ENCODE peak calls at places on chromosomes 16 and 17, in six cellular contexts. R is fibroblast of villous mesenchyme, M is RWPE2, P is epithelial cell of esophagus, U is fibroblast of mammary gland, N is dorsolateral prefrontal cortex. D is an unnamed sample.

GRCh38 chr17:2064980-2065785 is 10.3 kb downstream of the HIC1 start:
- DNase-seq in N (no peak), U (peak), M (no peak), P (peak), R (peak), D (peak)

GRCh38 chr17:50638851-50639767 is 4.4 kb downstream of the ABCC3 start:
- DNase-seq in M (peak), P (peak), N (no peak), R (peak), U (peak), D (peak)

GRCh38 chr16:49026566-49026965 is 255.1 kb downstream of the CBLN1 start:
- DNase-seq in M (no peak), N (no peak), U (no peak), P (no peak), R (no peak), D (no peak)

GRCh38 chr17:44606658-44607057 is 49.4 kb downstream of the FZD2 start:
- DNase-seq in R (no peak), M (no peak), P (no peak), N (no peak), U (no peak), D (no peak)

GRCh38 chr16:69929480-69929879 is 21.7 kb upstream of the CLEC18A start:
- DNase-seq in U (no peak), M (no peak), N (no peak), P (no peak), R (no peak), D (no peak)

GRCh38 chr16:6165330-6165984 is 1067.9 kb upstream of the EEF2KMT start:
- DNase-seq in U (no peak), R (no peak), N (no peak), P (peak), M (no peak), D (peak)

GRCh38 chr16:49416276-49416675 is 42.7 kb downstream of the C16orf78 start:
- DNase-seq in U (no peak), R (no peak), M (no peak), N (no peak), P (no peak), D (no peak)

GRCh38 chr17:81601525-81602120 is 35.3 kb downstream of the NPLOC4 start:
- DNase-seq in N (peak), R (peak), U (peak), M (no peak), P (peak), D (peak)

GRCh38 chr17:53570731-53571130 is 252.0 kb upstream of the KIF2B start:
- DNase-seq in M (no peak), R (no peak), P (no peak), N (no peak), U (no peak), D (no peak)

GRCh38 chr17:44204453-44204882 is 4.8 kb upstream of the ATXN7L3 start:
- DNase-seq in R (peak), M (peak), P (peak), N (no peak), U (peak), D (peak)

GRCh38 chr16:65959978-65960377 is 406.5 kb upstream of the CDH5 start:
- DNase-seq in U (no peak), M (no peak), N (no peak), R (no peak), P (no peak), D (peak)

GRCh38 chr17:21376585-21376834 is 353 bp downstream of the KCNJ12 start:
- DNase-seq in R (no peak), N (no peak), P (no peak), U (no peak), M (no peak), D (no peak)

GRCh38 chr17:35943537-35943936 is at the start of gene LYZL6:
- DNase-seq in U (no peak), N (no peak), M (no peak), R (no peak), P (no peak), D (no peak)

GRCh38 chr16:48913384-48913783 is 303.4 kb upstream of the N4BP1 start:
- DNase-seq in R (no peak), U (no peak), M (no peak), N (no peak), P (no peak), D (no peak)

GRCh38 chr17:7177954-7178477 is 1.2 kb downstream of the ASGR1 start:
- DNase-seq in P (peak), M (no peak), N (peak), U (peak), R (peak), D (peak)

GRCh38 chr16:46903255-46903905 is 19.2 kb downstream of the GPT2 start:
- DNase-seq in R (no peak), M (no peak), P (no peak), N (no peak), U (no peak), D (no peak)

GRCh38 chr17:56297142-56297541 is 143.9 kb downstream of the ANKFN1 start:
- DNase-seq in M (no peak), U (peak), R (peak), N (no peak), P (no peak), D (peak)

GRCh38 chr16:83882118-83882879 is 16.6 kb upstream of the MLYCD start:
- DNase-seq in M (no peak), P (no peak), U (no peak), R (no peak), N (no peak), D (peak)

GRCh38 chr17:69733171-69734014 is 318.9 kb downstream of the MAP2K6 start:
- DNase-seq in M (peak), U (peak), N (peak), P (peak), R (peak), D (peak)

GRCh38 chr17:77439382-77440013 is 298.7 kb downstream of the SEC14L1 start:
- DNase-seq in P (no peak), U (no peak), N (no peak), R (no peak), M (no peak), D (peak)

GRCh38 chr16:2924901-2925820 is 13.4 kb downstream of the FLYWCH1 start:
- DNase-seq in P (peak), U (no peak), N (no peak), R (no peak), M (no peak), D (no peak)

GRCh38 chr16:81833751-81834150 is 54.7 kb downstream of the PLCG2 start:
- DNase-seq in R (no peak), M (no peak), U (no peak), N (no peak), P (no peak), D (no peak)

GRCh38 chr16:49461517-49461951 is 87.9 kb downstream of the C16orf78 start:
- DNase-seq in U (no peak), N (no peak), M (no peak), P (no peak), R (no peak), D (no peak)

GRCh38 chr17:21495281-21495680 is 119.1 kb downstream of the KCNJ12 start:
- DNase-seq in P (no peak), M (no peak), U (no peak), R (no peak), N (no peak), D (no peak)

GRCh38 chr17:5629133-5629532 is 44.8 kb upstream of the NLRP1 start:
- DNase-seq in M (no peak), P (no peak), N (no peak), R (no peak), U (peak), D (no peak)

GRCh38 chr17:75514299-75515228 is 773 bp downstream of the CASKIN2 start:
- DNase-seq in U (no peak), M (peak), R (peak), P (peak), N (no peak), D (peak)

GRCh38 chr17:312476-313148 is 40.0 kb downstream of the RPH3AL start:
- DNase-seq in M (peak), U (no peak), P (no peak), R (no peak), N (no peak), D (no peak)

GRCh38 chr17:19671433-19671832 is 22.9 kb downstream of the ALDH3A2 start:
- DNase-seq in R (no peak), N (no peak), U (no peak), M (no peak), P (no peak), D (no peak)

GRCh38 chr17:17906418-17907215 is 65.6 kb downstream of the TOM1L2 start:
- DNase-seq in R (no peak), P (no peak), U (no peak), N (no peak), M (no peak), D (peak)

GRCh38 chr16:27778926-27779570 is 229.1 kb downstream of the KATNIP start:
- DNase-seq in N (peak), P (no peak), M (no peak), U (no peak), R (no peak), D (no peak)

GRCh38 chr16:988465-989353 is 7.1 kb downstream of the SOX8 start:
- DNase-seq in M (no peak), N (no peak), U (no peak), P (no peak), R (no peak), D (no peak)

GRCh38 chr17:19672009-19672837 is 23.7 kb downstream of the ALDH3A2 start:
- DNase-seq in N (no peak), U (peak), P (no peak), M (no peak), R (peak), D (peak)

GRCh38 chr17:385195-385835 is 32.7 kb upstream of the RPH3AL start:
- DNase-seq in P (peak), U (no peak), R (no peak), M (no peak), N (peak), D (peak)

GRCh38 chr16:86725401-86725800 is 147.1 kb downstream of the FOXL1 start:
- DNase-seq in U (peak), R (no peak), N (no peak), P (no peak), M (no peak), D (no peak)

GRCh38 chr16:76801357-76801756 is 389.6 kb upstream of the MON1B start:
- DNase-seq in P (no peak), U (no peak), N (no peak), R (no peak), M (no peak), D (no peak)

GRCh38 chr16:27441998-27442397 is 40.0 kb downstream of the IL21R start:
- DNase-seq in R (no peak), N (no peak), M (peak), U (no peak), P (no peak), D (no peak)

GRCh38 chr17:78473951-78474630 is 95.6 kb downstream of the PGS1 start:
- DNase-seq in M (no peak), R (no peak), P (no peak), N (no peak), U (no peak), D (peak)

GRCh38 chr16:31093132-31093703 is 1.4 kb downstream of the VKORC1 start:
- DNase-seq in P (peak), N (no peak), U (peak), R (no peak), M (peak), D (peak)
- H3K4me3 ChIP-seq in P (peak), N (peak), U (peak), R (peak), M (peak), D (peak)

DNA sequence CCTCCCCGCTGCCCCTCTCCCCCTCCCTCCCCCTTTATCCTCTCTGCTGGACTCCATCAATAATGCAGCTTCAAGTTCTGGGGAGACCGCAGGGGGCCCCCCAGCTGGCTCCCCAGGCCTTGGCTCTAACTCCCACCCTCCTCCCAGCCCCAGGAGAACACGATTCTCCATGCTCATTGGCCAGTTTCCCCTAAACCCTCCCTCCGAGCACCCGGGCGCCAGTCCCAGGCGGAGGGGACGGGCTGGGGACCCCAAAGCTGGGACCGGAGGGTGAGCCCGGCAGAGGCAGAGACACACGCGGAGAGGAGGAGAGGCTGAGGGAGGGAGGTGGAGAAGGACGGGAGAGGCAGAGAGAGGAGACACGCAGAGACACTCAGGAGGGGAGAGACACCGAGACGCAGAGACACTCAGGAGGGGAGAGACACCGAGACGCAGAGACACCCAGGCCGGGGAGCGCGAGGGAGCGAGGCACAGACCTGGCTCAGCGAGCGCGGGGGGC is at the start of gene PPP1R1B:
- DNase-seq in N (no peak), U (no peak), P (no peak), R (no peak), M (no peak), D (peak)
- H3K4me3 ChIP-seq in N (peak), U (peak), P (peak), R (no peak), M (peak), D (peak)

GRCh38 chr16:56576585-56577299 is 11.9 kb downstream of the MT4 start:
- DNase-seq in P (peak), M (no peak), N (no peak), U (peak), R (peak), D (peak)
- H3K4me3 ChIP-seq in P (no peak), M (no peak), N (no peak), U (no peak), R (no peak), D (no peak)

DNA sequence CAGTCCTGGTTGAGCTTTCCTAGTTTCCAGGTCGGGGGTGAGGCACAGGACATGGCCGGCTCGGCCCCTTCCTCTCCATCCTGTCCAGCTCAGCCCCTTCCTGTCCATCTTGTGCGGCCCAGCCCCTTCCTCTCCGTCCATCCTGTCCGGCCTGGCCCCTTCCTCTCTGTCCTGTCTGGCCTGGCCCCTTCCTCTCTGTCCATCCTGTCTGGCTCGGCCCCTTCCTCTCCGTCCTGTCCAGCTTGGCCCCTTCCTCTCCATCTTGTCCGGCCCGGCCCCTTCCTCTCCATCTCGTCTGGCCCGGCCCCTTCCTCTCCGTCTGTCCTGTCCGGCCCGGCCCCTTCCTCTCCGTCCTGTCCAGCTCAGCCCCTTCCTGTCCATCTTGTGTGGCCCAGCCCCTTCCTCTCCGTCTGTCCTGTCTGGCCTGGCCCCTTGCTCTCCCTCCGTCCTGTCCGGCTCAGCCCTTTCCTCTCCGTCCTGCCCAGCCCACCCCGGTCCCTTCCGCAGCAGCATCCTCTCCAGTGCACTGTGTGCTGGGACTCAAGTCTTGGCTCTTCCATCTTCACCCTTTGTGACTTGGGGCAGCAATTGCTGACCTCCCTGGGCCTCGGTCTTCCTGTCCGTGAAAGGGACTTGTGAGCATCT is 5.5 kb upstream of the ZNF750 start:
- DNase-seq in P (no peak), R (peak), M (peak), N (no peak), U (no peak), D (no peak)
- H3K4me3 ChIP-seq in P (no peak), R (peak), M (no peak), N (peak), U (no peak), D (no peak)

DNA sequence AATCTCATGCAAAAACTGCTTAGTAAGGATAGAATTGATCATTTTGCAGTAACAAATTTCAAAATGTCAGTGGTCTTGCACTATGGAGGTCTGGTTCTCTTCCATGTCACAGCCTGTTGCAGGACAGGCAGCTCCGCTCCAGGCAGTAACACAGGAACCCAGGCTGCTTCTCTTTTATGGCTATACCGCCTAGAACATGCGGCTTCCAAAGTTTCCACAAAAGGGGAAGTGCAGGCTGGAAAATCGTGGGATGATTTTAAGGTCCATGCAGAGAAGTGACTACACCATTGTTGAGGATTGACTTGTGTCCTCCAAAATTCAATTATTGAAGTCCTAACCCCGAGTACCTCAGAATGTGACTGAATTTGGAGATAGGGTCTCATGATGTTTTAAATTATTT is 279.4 kb upstream of the RPL38 start:
- DNase-seq in U (no peak), P (no peak), R (no peak), M (no peak), N (no peak), D (no peak)
- H3K4me3 ChIP-seq in U (no peak), P (no peak), R (no peak), M (no peak), N (no peak), D (no peak)

D was measured in adipocyte.